ENCODE peak calls at places on chromosomes 3 and 15, in five cellular contexts. G, M, Y, T and C are unnamed samples.

GRCh38 chr3:6540981-6541380 is 319.9 kb upstream of the GRM7 start:
- DNase-seq in M (no peak), T (no peak), Y (no peak), G (no peak), C (no peak)

GRCh38 chr15:23629234-23629805 is 18.3 kb downstream of the MAGEL2 start:
- DNase-seq in M (no peak), Y (no peak), G (peak; percentile 62), T (no peak), C (no peak)

GRCh38 chr3:52088445-52089367 is 32.3 kb upstream of the DUSP7 start:
- DNase-seq in M (peak; percentile 59), Y (no peak), T (no peak), G (no peak), C (no peak)

GRCh38 chr3:117589454-117589853 is 879.9 kb downstream of the TUSC7 start:
- DNase-seq in M (no peak), Y (no peak), G (peak; percentile 11), T (no peak), C (no peak)

GRCh38 chr3:46646700-46647099 is 34.4 kb downstream of the FAM240A start:
- DNase-seq in M (no peak), Y (no peak), G (no peak), T (no peak), C (no peak)

GRCh38 chr15:67134577-67135492 is 69.4 kb downstream of the SMAD3 start:
- DNase-seq in Y (no peak), G (no peak), M (peak; percentile 67), T (no peak), C (no peak)

GRCh38 chr15:44038801-44039200 is 156.3 kb downstream of the FRMD5 start:
- DNase-seq in T (no peak), Y (no peak), M (no peak), G (peak; percentile 86), C (no peak)

GRCh38 chr3:102255736-102256135 is 179.1 kb upstream of the ZPLD1 start:
- DNase-seq in Y (no peak), T (no peak), G (peak; percentile 17), M (no peak), C (no peak)

GRCh38 chr3:126147147-126147931 is 33.0 kb downstream of the ALDH1L1 start:
- DNase-seq in Y (no peak), M (peak; percentile 17), G (no peak), T (peak; percentile 91), C (no peak)

GRCh38 chr15:57792729-57793449 is 86.4 kb downstream of the POLR2M start:
- DNase-seq in T (no peak), M (no peak), Y (no peak), G (no peak), C (no peak)

GRCh38 chr3:8736436-8736835 is 2.8 kb downstream of the CAV3 start:
- DNase-seq in Y (no peak), T (no peak), M (no peak), G (no peak), C (no peak)

GRCh38 chr3:136343873-136344281 is 93.7 kb downstream of the PCCB start:
- DNase-seq in T (no peak), M (peak; percentile 89), Y (no peak), G (no peak), C (peak; percentile 47)

GRCh38 chr3:113284453-113285050 is 73.2 kb downstream of the BOC start:
- DNase-seq in Y (no peak), G (no peak), M (no peak), T (no peak), C (no peak)

GRCh38 chr3:190306513-190307163 is 15.6 kb downstream of the CLDN1 start:
- DNase-seq in Y (no peak), T (no peak), M (no peak), G (no peak), C (no peak)

GRCh38 chr3:40985195-40985594 is 214.1 kb upstream of the CTNNB1 start:
- DNase-seq in M (no peak), T (no peak), Y (no peak), G (no peak), C (no peak)

GRCh38 chr15:63308947-63309346 is 31.5 kb downstream of the APH1B start:
- DNase-seq in T (no peak), G (no peak), Y (no peak), M (no peak), C (no peak)

GRCh38 chr3:127406309-127407025 is 118.6 kb upstream of the PRR20G start:
- DNase-seq in T (no peak), Y (no peak), M (peak; percentile 19), G (peak; percentile 50), C (no peak)

GRCh38 chr15:58190419-58190818 is 52.2 kb downstream of the AQP9 start:
- DNase-seq in G (no peak), Y (no peak), M (no peak), T (no peak), C (no peak)

GRCh38 chr15:75639191-75639708 is 774 bp downstream of the IMP3 start:
- DNase-seq in T (no peak), G (peak; percentile 32), Y (no peak), M (no peak), C (no peak)

GRCh38 chr3:141015486-141015885 is 35.7 kb upstream of the SPSB4 start:
- DNase-seq in Y (no peak), G (no peak), M (no peak), T (no peak), C (no peak)

GRCh38 chr3:69675773-69676660 is 63.2 kb upstream of the MITF start:
- DNase-seq in G (no peak), T (no peak), M (no peak), Y (no peak), C (no peak)

GRCh38 chr3:71601811-71602210 is 18.3 kb upstream of the FOXP1 start:
- DNase-seq in T (no peak), G (no peak), M (no peak), Y (no peak), C (no peak)

GRCh38 chr3:115823083-115823482 is 199.8 kb downstream of the GAP43 start:
- DNase-seq in M (no peak), T (no peak), G (no peak), Y (no peak), C (no peak)

GRCh38 chr3:152524198-152525140 is 255.7 kb downstream of the MBNL1 start:
- DNase-seq in G (peak; percentile 64), T (no peak), M (no peak), Y (no peak), C (peak; percentile 56)

GRCh38 chr3:116001063-116001765 is 377.9 kb downstream of the GAP43 start:
- DNase-seq in G (no peak), M (no peak), T (no peak), Y (no peak), C (no peak)

GRCh38 chr3:8436667-8437287 is 64.8 kb upstream of the LMCD1 start:
- DNase-seq in M (no peak), G (no peak), Y (no peak), T (no peak), C (no peak)

GRCh38 chr15:49814709-49815108 is 193.9 kb downstream of the DTWD1 start:
- DNase-seq in M (no peak), T (no peak), Y (no peak), G (no peak), C (no peak)

GRCh38 chr3:31065765-31066164 is 171.3 kb upstream of the GADL1 start:
- DNase-seq in Y (no peak), G (no peak), T (no peak), M (no peak), C (no peak)

GRCh38 chr15:88375234-88375926 is 91.8 kb downstream of the MRPL46 start:
- DNase-seq in M (no peak), T (no peak), Y (no peak), G (peak; percentile 16), C (no peak)

GRCh38 chr3:24023249-24023648 is 78.2 kb downstream of the NR1D2 start:
- DNase-seq in T (no peak), Y (no peak), M (no peak), G (no peak), C (no peak)

GRCh38 chr3:127698264-127699097 is 25.7 kb downstream of the ABTB1 start:
- DNase-seq in T (no peak), Y (no peak), G (no peak), M (no peak), C (no peak)

GRCh38 chr3:193489949-193490348 is 64.7 kb downstream of the ATP13A4 start:
- DNase-seq in T (no peak), G (no peak), M (no peak), Y (no peak), C (no peak)

GRCh38 chr3:65019412-65020093 is 331.8 kb upstream of the ADAMTS9 start:
- DNase-seq in G (peak; percentile 20), Y (no peak), M (no peak), T (no peak), C (no peak)

GRCh38 chr3:24963762-24964625 is 464.1 kb upstream of the RARB start:
- DNase-seq in T (no peak), M (no peak), G (peak; percentile 74), Y (no peak), C (peak; percentile 0)

GRCh38 chr3:179613807-179614206 is 9.2 kb downstream of the NDUFB5 start:
- DNase-seq in Y (no peak), T (no peak), M (no peak), G (no peak), C (no peak)

GRCh38 chr3:177642042-177642441 is 444.8 kb upstream of the TBL1XR1 start:
- DNase-seq in M (no peak), T (no peak), G (no peak), Y (no peak), C (no peak)

GRCh38 chr3:132396255-132396654 is 21.0 kb upstream of the DNAJC13 start:
- DNase-seq in M (no peak), T (no peak), G (no peak), Y (no peak), C (no peak)

GRCh38 chr3:132399054-132399929 is 18.0 kb upstream of the DNAJC13 start:
- DNase-seq in M (no peak), G (peak; percentile 82), T (no peak), Y (peak; percentile 18), C (peak; percentile 28)

GRCh38 chr3:132395126-132395525 is 22.2 kb upstream of the DNAJC13 start:
- DNase-seq in T (no peak), Y (no peak), M (no peak), G (peak; percentile 57), C (no peak)

GRCh38 chr3:132394334-132394733 is 23.0 kb upstream of the DNAJC13 start:
- DNase-seq in M (no peak), Y (no peak), T (no peak), G (no peak), C (no peak)
- TF ChIP-seq POLR2AphosphoS5 in M (no peak), Y (no peak), T (no peak), G (no peak), C (no peak)

GRCh38 chr3:12405432-12406272 is 78.6 kb upstream of the TSEN2 start:
- DNase-seq in Y (no peak), M (peak; percentile 85), G (no peak), T (no peak), C (peak; percentile 90)
- TF ChIP-seq POLR2AphosphoS5 in Y (no peak), M (peak; percentile 56), G (no peak), T (peak; percentile 75), C (peak; percentile 52)

GRCh38 chr3:128787256-128788253 is 61.6 kb downstream of the RAB7A start:
- DNase-seq in T (no peak), G (peak; percentile 82), M (no peak), Y (no peak), C (peak; percentile 84)
- TF ChIP-seq POLR2AphosphoS5 in T (no peak), G (no peak), M (no peak), Y (no peak), C (no peak)

DNA sequence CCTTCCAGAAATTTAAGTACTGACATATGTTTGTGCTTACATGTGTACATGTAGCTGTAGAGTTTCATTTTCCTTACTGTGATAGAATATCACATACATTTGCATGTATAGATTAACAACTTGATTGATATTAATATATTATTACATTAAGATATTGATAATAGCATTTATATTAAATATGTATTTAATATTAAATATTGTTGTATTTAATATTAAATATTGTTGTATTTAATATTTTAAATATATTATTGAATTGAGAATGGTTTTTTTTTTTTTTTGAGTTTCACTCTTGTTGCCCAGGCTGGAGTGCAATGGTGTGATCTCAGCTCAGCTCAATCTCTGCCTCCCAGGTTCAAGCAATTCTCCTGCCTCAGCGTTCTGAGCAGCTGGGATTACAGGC is 76.5 kb downstream of the MYH15 start:
- DNase-seq in T (no peak), M (no peak), G (no peak), Y (no peak), C (no peak)
- TF ChIP-seq POLR2AphosphoS5 in T (no peak), M (no peak), G (no peak), Y (no peak), C (no peak)